ENCODE peak calls at places on chromosomes 3 and 15, in nine cellular contexts. A, E, Y, D, G, V, J, Z and I are unnamed samples.

GRCh38 chr3:77071364-77071763 is 31.5 kb downstream of the ROBO2 start:
- DNase-seq in V (no peak), G (no peak), Z (no peak), J (no peak), A (no peak), Y (no peak), E (no peak), D (no peak), I (no peak)

GRCh38 chr3:138348950-138349739 is 766 bp downstream of the MRAS start:
- DNase-seq in J (no peak), A (peak), G (peak), D (no peak), Z (no peak), V (no peak), Y (no peak), E (no peak), I (no peak)

GRCh38 chr3:107217161-107217560 is 160.1 kb upstream of the CCDC54 start:
- DNase-seq in J (no peak), Y (no peak), E (no peak), V (no peak), D (no peak), G (no peak), A (no peak), Z (no peak), I (no peak)

GRCh38 chr3:185024406-185024805 is 128.5 kb downstream of the C3orf70 start:
- DNase-seq in Y (no peak), E (no peak), V (no peak), A (no peak), G (no peak), Z (no peak), J (no peak), D (no peak), I (no peak)

GRCh38 chr3:182904164-182904563 is 76.2 kb downstream of the DCUN1D1 start:
- DNase-seq in J (no peak), Y (no peak), D (no peak), V (no peak), A (no peak), Z (no peak), E (no peak), G (no peak), I (no peak)

GRCh38 chr3:185534511-185534910 is 17.9 kb downstream of the LIPH start:
- DNase-seq in A (no peak), E (no peak), D (no peak), G (no peak), Z (no peak), V (no peak), J (no peak), Y (no peak), I (no peak)

GRCh38 chr3:28745436-28745835 is 396.8 kb upstream of the AZI2 start:
- DNase-seq in Z (no peak), A (no peak), D (no peak), E (no peak), Y (no peak), J (no peak), V (peak), G (no peak), I (no peak)

GRCh38 chr15:100723323-100723801 is 121.0 kb downstream of the ASB7 start:
- DNase-seq in J (no peak), D (no peak), V (no peak), E (no peak), G (no peak), Y (no peak), A (no peak), Z (no peak), I (peak)

GRCh38 chr3:108590443-108590842 is 921 bp downstream of the DZIP3 start:
- DNase-seq in D (no peak), J (no peak), A (no peak), Z (no peak), G (no peak), Y (no peak), E (no peak), V (no peak), I (no peak)